ENCODE peak calls at places on chromosome X, in eight cellular contexts. P is naive thymus-derived CD8-positive, alpha-beta T cell; G is frontal cortex; Y is foreskin fibroblast; X is AG20443; U is COLO829; H is stimulated activated CD4-positive, alpha-beta T cell treated with anti-CD3 and anti-CD28 coated beads, Interleukin-4, amount 100 ng/mL, for 1 hour; O is RWPE1. W is an unnamed sample.

GRCh38 chrX:115584715-115585114 is 23.7 kb downstream of the PLS3 start:
- DNase-seq in P (no peak), G (no peak), Y (no peak), X (no peak), U (no peak), H (no peak), O (no peak), W (no peak)

GRCh38 chrX:9676738-9677097 is 88.9 kb downstream of the GPR143 start:
- DNase-seq in P (no peak), G (no peak), Y (no peak), X (no peak), U (no peak), H (no peak), O (no peak), W (no peak)

GRCh38 chrX:9279271-9279596 is 185.6 kb upstream of the TBL1X start:
- DNase-seq in P (no peak), G (no peak), Y (no peak), X (peak; percentile 14), U (no peak), H (no peak), O (no peak), W (no peak)

GRCh38 chrX:42119076-42119475 is 195.7 kb upstream of the CASK start:
- DNase-seq in P (no peak), G (no peak), Y (peak; percentile 7), X (peak; percentile 15), U (peak; percentile 84), H (no peak), O (peak; percentile 49), W (no peak)

GRCh38 chrX:11334165-11334564 is 41.0 kb downstream of the AMELX start:
- DNase-seq in P (no peak), G (no peak), Y (no peak), X (no peak), U (no peak), H (no peak), O (no peak), W (no peak)

GRCh38 chrX:11382935-11383334 is 89.7 kb downstream of the AMELX start:
- DNase-seq in P (no peak), G (no peak), Y (no peak), X (no peak), U (no peak), H (no peak), O (no peak), W (no peak)

GRCh38 chrX:148333989-148334388 is 166.4 kb upstream of the AFF2 start:
- DNase-seq in P (peak; percentile 4), G (no peak), Y (no peak), X (no peak), U (no peak), H (no peak), O (no peak), W (no peak)

GRCh38 chrX:17669458-17669857 is 67.8 kb upstream of the SCML1 start:
- DNase-seq in P (no peak), G (no peak), Y (no peak), X (no peak), U (no peak), H (no peak), O (no peak), W (no peak)

GRCh38 chrX:54807524-54808108 is at the start of gene MAGED2:
- DNase-seq in P (peak; percentile 60), G (peak; percentile 38), Y (no peak), X (peak; percentile 45), U (no peak), H (peak; percentile 24), O (no peak), W (peak; percentile 25)

GRCh38 chrX:15500497-15500966 is at the start of gene BMX:
- DNase-seq in P (no peak), G (no peak), Y (no peak), X (no peak), U (no peak), H (no peak), O (no peak), W (no peak)

GRCh38 chrX:17590892-17591740 is 146.2 kb upstream of the SCML1 start:
- DNase-seq in P (no peak), G (peak; percentile 14), Y (peak; percentile 62), X (peak; percentile 54), U (peak; percentile 51), H (peak; percentile 8), O (peak; percentile 46), W (no peak)

GRCh38 chrX:49309401-49309981 is 6.0 kb downstream of the GAGE10 start:
- DNase-seq in P (peak; percentile 17), G (no peak), Y (peak; percentile 17), X (no peak), U (no peak), H (no peak), O (no peak), W (peak; percentile 29)

GRCh38 chrX:74321191-74321590 is 17.2 kb downstream of the ZCCHC13 start:
- DNase-seq in P (no peak), G (no peak), Y (no peak), X (no peak), U (no peak), H (no peak), O (no peak), W (no peak)

GRCh38 chrX:154029439-154029838 is 9.7 kb upstream of the IRAK1 start:
- DNase-seq in P (no peak), G (no peak), Y (no peak), X (no peak), U (no peak), H (no peak), O (no peak), W (no peak)

GRCh38 chrX:16931855-16932254 is 14.6 kb upstream of the REPS2 start:
- DNase-seq in P (no peak), G (no peak), Y (no peak), X (no peak), U (no peak), H (no peak), O (no peak), W (no peak)

GRCh38 chrX:20267924-20268701 is 1.4 kb upstream of the RPS6KA3 start:
- DNase-seq in P (no peak), G (peak; percentile 39), Y (no peak), X (peak; percentile 18), U (no peak), H (peak; percentile 8), O (no peak), W (peak; percentile 14)

GRCh38 chrX:9466115-9466495 is 1.2 kb downstream of the TBL1X start:
- DNase-seq in P (peak; percentile 31), G (no peak), Y (peak; percentile 23), X (peak; percentile 42), U (no peak), H (peak; percentile 21), O (no peak), W (no peak)

GRCh38 chrX:154398668-154399526 is 720 bp downstream of the RPL10 start:
- DNase-seq in P (peak; percentile 81), G (peak; percentile 60), Y (peak; percentile 61), X (peak; percentile 43), U (peak; percentile 48), H (peak; percentile 80), O (no peak), W (peak; percentile 67)

GRCh38 chrX:21840199-21840557 is 761 bp downstream of the MBTPS2 start:
- DNase-seq in P (no peak), G (no peak), Y (no peak), X (no peak), U (no peak), H (peak; percentile 1), O (no peak), W (no peak)

GRCh38 chrX:24577091-24577490 is 70.1 kb downstream of the PCYT1B start:
- DNase-seq in P (no peak), G (no peak), Y (no peak), X (no peak), U (no peak), H (no peak), O (no peak), W (no peak)

GRCh38 chrX:94813541-94813940 is 1139.5 kb downstream of the FAM133A start:
- DNase-seq in P (no peak), G (no peak), Y (no peak), X (no peak), U (no peak), H (no peak), O (no peak), W (no peak)

GRCh38 chrX:31706456-31706855 is 634.6 kb upstream of the FTHL17 start:
- DNase-seq in P (no peak), G (no peak), Y (no peak), X (no peak), U (no peak), H (no peak), O (no peak), W (no peak)

GRCh38 chrX:73965833-73966232 is 338.1 kb upstream of the ZCCHC13 start:
- DNase-seq in P (no peak), G (no peak), Y (no peak), X (no peak), U (no peak), H (no peak), O (no peak), W (no peak)

GRCh38 chrX:107454302-107454701 is 4.8 kb downstream of the FRMPD3 start:
- DNase-seq in P (no peak), G (no peak), Y (no peak), X (no peak), U (peak; percentile 25), H (no peak), O (peak; percentile 60), W (no peak)

GRCh38 chrX:40460926-40461325 is 119.8 kb upstream of the ATP6AP2 start:
- DNase-seq in P (no peak), G (no peak), Y (no peak), X (no peak), U (no peak), H (no peak), O (no peak), W (no peak)

GRCh38 chrX:17644001-17644400 is 93.3 kb upstream of the SCML1 start:
- DNase-seq in P (no peak), G (no peak), Y (no peak), X (no peak), U (no peak), H (no peak), O (no peak), W (no peak)

GRCh38 chrX:56811599-56811998 is 82.6 kb downstream of the NBDY start:
- DNase-seq in P (no peak), G (no peak), Y (no peak), X (no peak), U (no peak), H (no peak), O (no peak), W (no peak)

GRCh38 chrX:136250191-136251041 is 784 bp downstream of the MAP7D3 start:
- DNase-seq in P (no peak), G (peak; percentile 22), Y (no peak), X (peak; percentile 50), U (no peak), H (peak; percentile 45), O (peak; percentile 10), W (no peak)

GRCh38 chrX:72057331-72057730 is 74.4 kb downstream of the RTL5 start:
- DNase-seq in P (no peak), G (no peak), Y (no peak), X (no peak), U (no peak), H (no peak), O (no peak), W (no peak)

GRCh38 chrX:52509916-52510315 is 6.9 kb downstream of the XAGE1B start:
- DNase-seq in P (no peak), G (no peak), Y (no peak), X (no peak), U (no peak), H (no peak), O (no peak), W (no peak)